ENCODE peak calls at places on chromosomes 5 and 9, in seven cellular contexts. One of them, this sample, is unnamed.

GRCh38 chr5:54993318-54993717 is 7.9 kb upstream of the ESM1 start:
- DNase-seq in activated CD8-positive, alpha-beta T cell treated with anti-CD3 and anti-CD28 coated beads, Interleukin-2, amount 10 ng/mL, durations not matched to agents 7 days and 5 days: no peak
- DNase-seq in HEK293T: no peak
- DNase-seq in epithelial cell of esophagus: no peak
- DNase-seq in cardiac muscle cell: no peak
- DNase-seq in osteocyte: no peak
- DNase-seq in amygdala: no peak
- DNase-seq in this sample: no peak

GRCh38 chr9:19028835-19029451 is 4.1 kb downstream of the SAXO1 start:
- DNase-seq in activated CD8-positive, alpha-beta T cell treated with anti-CD3 and anti-CD28 coated beads, Interleukin-2, amount 10 ng/mL, durations not matched to agents 7 days and 5 days: peak; percentile 53
- DNase-seq in HEK293T: peak; percentile 86
- DNase-seq in epithelial cell of esophagus: peak; percentile 69
- DNase-seq in cardiac muscle cell: peak; percentile 83
- DNase-seq in osteocyte: no peak
- DNase-seq in amygdala: no peak
- DNase-seq in this sample: no peak

GRCh38 chr9:136625101-136626065 is 37.3 kb upstream of the EGFL7 start:
- DNase-seq in activated CD8-positive, alpha-beta T cell treated with anti-CD3 and anti-CD28 coated beads, Interleukin-2, amount 10 ng/mL, durations not matched to agents 7 days and 5 days: no peak
- DNase-seq in HEK293T: no peak
- DNase-seq in epithelial cell of esophagus: peak; percentile 71
- DNase-seq in cardiac muscle cell: peak; percentile 79
- DNase-seq in osteocyte: no peak
- DNase-seq in amygdala: peak; percentile 21
- DNase-seq in this sample: peak; percentile 93

GRCh38 chr9:137382728-137383452 is 40.1 kb downstream of the EXD3 start:
- DNase-seq in activated CD8-positive, alpha-beta T cell treated with anti-CD3 and anti-CD28 coated beads, Interleukin-2, amount 10 ng/mL, durations not matched to agents 7 days and 5 days: no peak
- DNase-seq in HEK293T: no peak
- DNase-seq in epithelial cell of esophagus: no peak
- DNase-seq in cardiac muscle cell: no peak
- DNase-seq in osteocyte: no peak
- DNase-seq in amygdala: no peak
- DNase-seq in this sample: no peak

GRCh38 chr5:178326054-178326715 is 93.6 kb upstream of the PHYKPL start:
- DNase-seq in activated CD8-positive, alpha-beta T cell treated with anti-CD3 and anti-CD28 coated beads, Interleukin-2, amount 10 ng/mL, durations not matched to agents 7 days and 5 days: no peak
- DNase-seq in HEK293T: no peak
- DNase-seq in epithelial cell of esophagus: no peak
- DNase-seq in cardiac muscle cell: no peak
- DNase-seq in osteocyte: no peak
- DNase-seq in amygdala: no peak
- DNase-seq in this sample: no peak

GRCh38 chr5:149767278-149767550 is 37.1 kb downstream of the PPARGC1B start:
- DNase-seq in activated CD8-positive, alpha-beta T cell treated with anti-CD3 and anti-CD28 coated beads, Interleukin-2, amount 10 ng/mL, durations not matched to agents 7 days and 5 days: no peak
- DNase-seq in HEK293T: no peak
- DNase-seq in epithelial cell of esophagus: no peak
- DNase-seq in cardiac muscle cell: no peak
- DNase-seq in osteocyte: no peak
- DNase-seq in amygdala: no peak
- DNase-seq in this sample: no peak

GRCh38 chr9:86487222-86487841 is 133.1 kb upstream of the TUT7 start:
- DNase-seq in activated CD8-positive, alpha-beta T cell treated with anti-CD3 and anti-CD28 coated beads, Interleukin-2, amount 10 ng/mL, durations not matched to agents 7 days and 5 days: no peak
- DNase-seq in HEK293T: peak; percentile 38
- DNase-seq in epithelial cell of esophagus: peak; percentile 62
- DNase-seq in cardiac muscle cell: peak; percentile 60
- DNase-seq in osteocyte: no peak
- DNase-seq in amygdala: no peak
- DNase-seq in this sample: no peak

GRCh38 chr9:117265253-117265652 is 149.6 kb downstream of the ASTN2 start:
- DNase-seq in activated CD8-positive, alpha-beta T cell treated with anti-CD3 and anti-CD28 coated beads, Interleukin-2, amount 10 ng/mL, durations not matched to agents 7 days and 5 days: no peak
- DNase-seq in HEK293T: no peak
- DNase-seq in epithelial cell of esophagus: no peak
- DNase-seq in cardiac muscle cell: no peak
- DNase-seq in osteocyte: peak; percentile 64
- DNase-seq in amygdala: no peak
- DNase-seq in this sample: no peak

GRCh38 chr5:134515801-134516200 is 9.7 kb upstream of the JADE2 start:
- DNase-seq in activated CD8-positive, alpha-beta T cell treated with anti-CD3 and anti-CD28 coated beads, Interleukin-2, amount 10 ng/mL, durations not matched to agents 7 days and 5 days: no peak
- DNase-seq in HEK293T: no peak
- DNase-seq in epithelial cell of esophagus: no peak
- DNase-seq in cardiac muscle cell: no peak
- DNase-seq in osteocyte: no peak
- DNase-seq in amygdala: no peak
- DNase-seq in this sample: no peak

This sample was measured in Peyer's patch.